ENCODE peak calls at places on chromosomes 5 and 9, in five cellular contexts. G is CD4-positive, alpha-beta memory T cell; W is tibial artery; Q is GM12865; Z is gastrocnemius medialis. T is an unnamed sample.
A peak's percentile ranks its signal among the peaks of the same experiment; 100 is the strongest.

GRCh38 chr5:137461636-137462596 is 37.2 kb downstream of the SPOCK1 start:
- DNase-seq in Z (no peak), W (no peak), Q (no peak), G (no peak), T (no peak)

GRCh38 chr5:170262061-170262764 is 29.4 kb downstream of the C5orf58 start:
- DNase-seq in Q (no peak), Z (no peak), G (peak; percentile 79), W (no peak), T (no peak)

GRCh38 chr9:134025606-134026541 is 593 bp downstream of the BRD3OS start:
- DNase-seq in Z (no peak), W (peak; percentile 38), Q (peak; percentile 64), G (no peak), T (peak; percentile 80)

GRCh38 chr5:74581988-74582365 is 58.6 kb downstream of the ENC1 start:
- DNase-seq in Q (no peak), G (no peak), Z (no peak), W (no peak), T (no peak)

GRCh38 chr5:126852104-126852531 is 75.2 kb downstream of the LMNB1 start:
- DNase-seq in Q (peak; percentile 74), W (no peak), G (peak; percentile 31), Z (no peak), T (no peak)

GRCh38 chr5:145804701-145805100 is 30.4 kb downstream of the PRELID2 start:
- DNase-seq in Z (no peak), W (no peak), G (no peak), Q (no peak), T (no peak)

GRCh38 chr9:136735812-136736480 is 6.8 kb downstream of the LCN10 start:
- DNase-seq in W (no peak), G (no peak), Q (no peak), Z (no peak), T (no peak)

GRCh38 chr9:35653611-35654010 is 2.9 kb upstream of the SIT1 start:
- DNase-seq in Z (no peak), Q (no peak), G (no peak), W (no peak), T (no peak)

GRCh38 chr5:131379723-131380122 is 115.9 kb downstream of the CDC42SE2 start:
- DNase-seq in W (no peak), G (peak; percentile 83), Z (no peak), Q (peak; percentile 86), T (peak; percentile 67)

GRCh38 chr9:87520172-87520683 is 22.6 kb downstream of the DAPK1 start:
- DNase-seq in G (no peak), Z (no peak), Q (no peak), W (no peak), T (no peak)

GRCh38 chr9:94449486-94449885 is 105.4 kb upstream of the PCAT7 start:
- DNase-seq in G (no peak), W (no peak), Z (no peak), Q (peak; percentile 9), T (no peak)

GRCh38 chr5:150490296-150490669 is 17.6 kb upstream of the NDST1 start:
- DNase-seq in G (no peak), Q (no peak), Z (no peak), W (no peak), T (no peak)

GRCh38 chr9:136053757-136054142 is 41.3 kb downstream of the NACC2 start:
- DNase-seq in Q (no peak), G (no peak), Z (no peak), W (no peak), T (no peak)

GRCh38 chr9:1051286-1052118 is 1.3 kb downstream of the DMRT2 start:
- DNase-seq in Z (no peak), Q (peak; percentile 56), W (no peak), G (no peak), T (no peak)

GRCh38 chr9:133650026-133650425 is 13.9 kb downstream of the DBH start:
- DNase-seq in G (no peak), W (no peak), Q (no peak), Z (no peak), T (no peak)

GRCh38 chr5:24364711-24365110 is 280.1 kb downstream of the CDH10 start:
- DNase-seq in Q (no peak), G (no peak), Z (no peak), W (no peak), T (no peak)

GRCh38 chr5:176863041-176863764 is 35.9 kb downstream of the HK3 start:
- DNase-seq in G (no peak), Q (no peak), W (no peak), Z (no peak), T (no peak)
- H3K4me3 ChIP-seq in G (no peak overlapping the region), Q (no peak overlapping the region), W (no peak overlapping the region), Z (no peak overlapping the region), T (no peak overlapping the region)

GRCh38 chr5:142600611-142601360 is 85.1 kb downstream of the FGF1 start:
- DNase-seq in W (peak; percentile 66), Z (peak; percentile 2), Q (no peak), G (no peak), T (no peak)
- H3K4me3 ChIP-seq in W (peak overlapping the region; percentile 39), Z (peak overlapping the region; percentile 39), Q (no peak overlapping the region), G (no peak overlapping the region), T (no peak overlapping the region)

DNA sequence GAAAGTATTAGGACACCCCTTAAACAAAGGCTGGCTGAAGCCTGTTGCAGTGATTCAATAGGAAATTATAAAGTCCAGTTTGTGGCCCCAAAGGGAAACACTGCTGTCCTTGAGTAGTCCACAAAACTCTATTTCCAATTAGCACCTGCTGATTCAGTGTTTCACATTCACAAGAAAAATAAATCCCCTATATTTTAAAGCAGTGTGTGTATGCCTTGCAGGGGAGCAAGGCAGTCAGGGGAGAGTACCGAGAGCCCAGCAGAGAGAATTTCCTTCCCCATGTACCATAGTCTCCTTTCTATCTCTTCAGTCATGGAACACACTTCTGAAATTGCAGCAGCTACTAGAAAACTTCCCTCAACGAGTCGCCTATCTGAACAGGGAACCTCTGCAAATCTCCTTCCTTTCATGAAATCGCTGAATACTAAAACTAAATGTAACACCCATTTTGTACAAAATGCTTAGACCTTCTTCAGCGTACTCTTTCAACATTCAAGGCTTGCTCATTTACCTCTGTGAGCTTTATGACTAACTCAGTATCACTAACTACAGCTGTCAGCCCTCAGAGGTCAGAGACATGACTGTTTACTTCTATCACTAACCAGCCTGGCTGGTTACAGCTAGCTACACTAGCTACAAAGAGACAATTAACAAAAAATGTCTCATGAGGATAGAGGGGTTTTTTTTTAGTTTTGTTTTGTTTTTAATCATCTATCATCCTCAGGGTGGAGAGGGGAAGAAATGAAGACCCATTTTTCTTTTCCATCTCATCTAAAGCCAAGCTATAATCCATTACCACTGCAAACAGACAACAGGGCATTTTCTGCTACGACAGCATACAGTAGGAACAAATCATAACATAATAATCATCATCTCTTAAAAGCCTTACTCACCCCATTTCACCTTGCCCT is 188.7 kb downstream of the EBF1 start:
- DNase-seq in G (no peak), W (no peak), Z (no peak), Q (peak; percentile 72), T (peak; percentile 53)
- H3K4me3 ChIP-seq in G (no peak overlapping the region), W (no peak overlapping the region), Z (no peak overlapping the region), Q (no peak overlapping the region), T (peak overlapping the region; percentile 14)

GRCh38 chr5:59893061-59893435 is 478 bp downstream of the PDE4D start:
- DNase-seq in G (no peak), Q (no peak), W (no peak), Z (no peak), T (no peak)
- H3K4me3 ChIP-seq in G (no peak overlapping the region), Q (no peak overlapping the region), W (peak overlapping the region; percentile 57), Z (no peak overlapping the region), T (no peak overlapping the region)

T was measured in GM06990.